ENCODE peak calls at places on chromosomes 1 and 21, in eight cellular contexts. B, X, G, I, V, S, U and R are unnamed samples.

GRCh38 chr21:29496337-29496736 is 197.6 kb downstream of the BACH1 start:
- DNase-seq in B (no peak), G (no peak), I (no peak), V (no peak), S (no peak), X (no peak), U (no peak), R (no peak)

GRCh38 chr1:202349263-202349928 is 897 bp downstream of the PPP1R12B start:
- DNase-seq in V (peak), U (peak), G (no peak), B (peak), X (peak), S (peak), I (peak), R (no peak)

GRCh38 chr1:1168451-1169411 is 4.9 kb upstream of the TTLL10 start:
- DNase-seq in S (no peak), V (no peak), I (no peak), U (no peak), X (no peak), B (no peak), G (peak), R (no peak)

GRCh38 chr1:7159116-7159781 is 374.0 kb downstream of the CAMTA1 start:
- DNase-seq in V (no peak), I (no peak), U (no peak), X (no peak), S (no peak), B (no peak), G (no peak), R (no peak)

GRCh38 chr1:6513296-6513928 is 21.9 kb upstream of the PLEKHG5 start:
- DNase-seq in B (peak), U (no peak), X (no peak), S (peak), I (no peak), V (no peak), G (peak), R (no peak)

GRCh38 chr1:101025283-101025679 is 303 bp downstream of the DPH5 start:
- DNase-seq in U (no peak), B (peak), G (no peak), X (no peak), S (no peak), V (peak), I (no peak), R (no peak)

GRCh38 chr1:7639435-7640131 is 131.5 kb upstream of the VAMP3 start:
- DNase-seq in V (no peak), U (no peak), G (no peak), X (no peak), S (no peak), B (no peak), I (no peak), R (no peak)

GRCh38 chr1:222347627-222348026 is 200.3 kb downstream of the HHIPL2 start:
- DNase-seq in B (peak), I (no peak), X (no peak), V (no peak), U (no peak), G (no peak), S (no peak), R (no peak)

GRCh38 chr1:29646161-29646775 is 409.9 kb downstream of the PTPRU start:
- DNase-seq in X (no peak), U (no peak), S (no peak), I (no peak), G (no peak), V (no peak), B (no peak), R (no peak)

GRCh38 chr1:165828581-165829329 is 1.3 kb downstream of the UCK2 start:
- DNase-seq in I (peak), B (peak), V (peak), S (peak), X (peak), G (peak), U (no peak), R (peak)

GRCh38 chr1:212221801-212222200 is 63.4 kb upstream of the PPP2R5A start:
- DNase-seq in S (no peak), X (no peak), B (peak), U (no peak), V (no peak), G (no peak), I (no peak), R (peak)

GRCh38 chr1:64082459-64082858 is 121.0 kb upstream of the UBE2U start:
- DNase-seq in G (no peak), X (no peak), V (peak), B (no peak), I (peak), U (no peak), S (no peak), R (no peak)

GRCh38 chr21:39737376-39738000 is 7.5 kb upstream of the IGSF5 start:
- DNase-seq in X (no peak), I (no peak), G (no peak), B (no peak), V (no peak), U (no peak), S (no peak), R (no peak)

GRCh38 chr1:33624991-33625870 is 152.8 kb downstream of the ZSCAN20 start:
- DNase-seq in B (peak), I (no peak), V (peak), U (no peak), S (no peak), G (no peak), X (no peak), R (no peak)

GRCh38 chr1:37133276-37134145 is 99.2 kb upstream of the GRIK3 start:
- DNase-seq in B (no peak), U (no peak), X (no peak), S (no peak), I (no peak), G (no peak), V (no peak), R (no peak)

GRCh38 chr21:31136891-31137290 is 98.6 kb upstream of the KRTAP19-8 start:
- DNase-seq in V (no peak), G (no peak), X (no peak), I (no peak), B (no peak), U (no peak), S (no peak), R (peak)

GRCh38 chr1:28516518-28516956 is 10.7 kb downstream of the RCC1 start:
- DNase-seq in I (no peak), S (no peak), G (no peak), X (no peak), V (peak), B (peak), U (no peak), R (no peak)